ENCODE peak calls at places on chromosomes 3 and 15, in eight cellular contexts. I, R, D, U, E, N, V and H are unnamed samples.
A peak's percentile ranks its signal among the peaks of the same experiment; 100 is the strongest.

GRCh38 chr3:79953591-79954105 is 185.8 kb upstream of the ROBO1 start:
- DNase-seq in D (no peak), U (no peak), R (no peak), I (peak; percentile 15), V (peak; percentile 92), E (no peak), N (no peak), H (no peak)

GRCh38 chr3:13111173-13111873 is 38.1 kb upstream of the IQSEC1 start:
- DNase-seq in U (peak; percentile 76), D (no peak), N (no peak), R (peak; percentile 76), V (no peak), E (no peak), I (no peak), H (peak; percentile 40)

GRCh38 chr3:122858373-122858772 is 63.5 kb downstream of the SLC49A4 start:
- DNase-seq in U (no peak), R (no peak), I (no peak), V (no peak), E (peak; percentile 19), N (peak; percentile 1), D (no peak), H (peak; percentile 51)

GRCh38 chr3:60307800-60308199 is 943.5 kb downstream of the FHIT start:
- DNase-seq in U (no peak), E (no peak), R (no peak), D (no peak), V (no peak), I (no peak), N (no peak), H (no peak)

GRCh38 chr3:153313307-153313945 is 151.4 kb downstream of the RAP2B start:
- DNase-seq in D (no peak), E (no peak), V (no peak), I (no peak), N (no peak), R (no peak), U (no peak), H (peak; percentile 48)

GRCh38 chr3:128499724-128500275 is 6.8 kb upstream of the GATA2 start:
- DNase-seq in I (no peak), U (peak; percentile 18), E (peak; percentile 55), D (no peak), V (no peak), N (no peak), R (peak; percentile 2), H (no peak)

GRCh38 chr3:12656193-12656592 is 7.7 kb downstream of the RAF1 start:
- DNase-seq in I (no peak), R (no peak), U (no peak), E (no peak), V (no peak), N (no peak), D (no peak), H (no peak)

GRCh38 chr15:68470981-68471380 is 39.0 kb upstream of the ITGA11 start:
- DNase-seq in I (no peak), N (no peak), E (no peak), D (no peak), R (no peak), U (no peak), V (no peak), H (no peak)

GRCh38 chr3:133488785-133489367 is 84.6 kb upstream of the CDV3 start:
- DNase-seq in V (no peak), E (peak; percentile 68), I (no peak), R (peak; percentile 28), N (peak; percentile 43), U (no peak), D (no peak), H (peak; percentile 50)

GRCh38 chr3:156388469-156389150 is 166.3 kb downstream of the SSR3 start:
- DNase-seq in U (no peak), N (no peak), R (no peak), D (no peak), E (peak; percentile 88), I (no peak), V (no peak), H (peak; percentile 77)

GRCh38 chr15:35665855-35666536 is 120.0 kb upstream of the DPH6 start:
- DNase-seq in N (no peak), E (no peak), D (no peak), U (no peak), R (no peak), V (no peak), I (no peak), H (no peak)

GRCh38 chr15:40782609-40783227 is 12.9 kb downstream of the C15orf62 start:
- DNase-seq in D (peak; percentile 81), R (peak; percentile 71), N (peak; percentile 58), E (no peak), I (peak; percentile 65), U (no peak), V (peak; percentile 29), H (peak; percentile 91)

GRCh38 chr15:31367021-31367729 is 40.5 kb downstream of the KLF13 start:
- DNase-seq in V (no peak), R (no peak), I (no peak), N (no peak), U (no peak), D (no peak), E (no peak), H (no peak)